ENCODE peak calls at places on chromosomes 13 and 19, in eight cellular contexts. K is mesothelial cell of epicardium; V is colonic mucosa; P is effector CD4-positive, alpha-beta T cell; B is BE2C; U is nephron progenitor cell; M is activated naive CD8-positive, alpha-beta T cell treated with anti-CD3 and anti-CD28 coated beads for 36 hours; D is tibial artery. I is an unnamed sample.

GRCh38 chr19:2245273-2245672 is 3.9 kb upstream of the AMH start:
- DNase-seq in D (no peak), U (no peak), K (no peak), P (no peak), V (no peak), B (no peak), M (no peak), I (no peak)

GRCh38 chr13:91017031-91017668 is 330.3 kb upstream of the MIR17HG start:
- DNase-seq in K (peak), V (peak), D (no peak), P (no peak), B (peak), M (peak), U (peak), I (peak)

GRCh38 chr13:51258612-51259358 is 36.6 kb downstream of the FAM124A start:
- DNase-seq in B (no peak), K (no peak), D (no peak), M (no peak), P (no peak), U (peak), V (no peak), I (no peak)

GRCh38 chr13:42258747-42259146 is 13.2 kb upstream of the AKAP11 start:
- DNase-seq in K (no peak), D (no peak), V (no peak), B (peak), M (no peak), U (no peak), P (no peak), I (no peak)

GRCh38 chr19:38433268-38433733 is at the start of gene RYR1:
- DNase-seq in P (no peak), D (peak), M (peak), K (no peak), V (peak), U (peak), B (peak), I (peak)

GRCh38 chr13:82002693-82003092 is 1661.8 kb upstream of the SPRY2 start:
- DNase-seq in U (no peak), D (no peak), V (no peak), P (no peak), B (no peak), M (no peak), K (no peak), I (no peak)

GRCh38 chr13:51922771-51923480 is 61.2 kb downstream of the CCDC70 start:
- DNase-seq in D (no peak), V (no peak), K (no peak), B (no peak), U (no peak), M (no peak), P (no peak), I (no peak)

GRCh38 chr19:5472303-5472702 is 17.1 kb downstream of the ZNRF4 start:
- DNase-seq in U (no peak), B (no peak), P (no peak), K (no peak), M (no peak), D (no peak), V (no peak), I (no peak)

GRCh38 chr13:31032574-31033095 is 100.2 kb downstream of the TEX26 start:
- DNase-seq in P (no peak), U (no peak), B (no peak), V (no peak), M (no peak), K (no peak), D (no peak), I (no peak)

GRCh38 chr13:33080962-33081655 is 64.9 kb downstream of the KL start:
- DNase-seq in D (no peak), K (no peak), P (no peak), B (no peak), V (no peak), M (no peak), U (no peak), I (no peak)

GRCh38 chr13:29503041-29503837 is 92.2 kb downstream of the SLC7A1 start:
- DNase-seq in V (no peak), U (peak), B (no peak), K (no peak), P (no peak), D (no peak), M (peak), I (no peak)

GRCh38 chr19:44657211-44657921 is 13.7 kb downstream of the PVR start:
- DNase-seq in U (peak), P (peak), B (peak), K (peak), M (peak), V (peak), D (peak), I (peak)